ENCODE peak calls at places on chromosomes 1 and 21, in nine cellular contexts. N, G, T, K, J, X, A, Z and F are unnamed samples.

GRCh38 chr1:101996830-101997485 is at the start of gene OLFM3:
- DNase-seq in G (peak), N (no peak), T (no peak), J (peak), Z (peak), X (no peak), A (no peak), K (no peak), F (no peak)

GRCh38 chr21:46189213-46189958 is 5.1 kb upstream of the SPATC1L start:
- DNase-seq in Z (peak), K (no peak), X (no peak), G (no peak), T (no peak), A (no peak), J (peak), N (no peak), F (peak)

GRCh38 chr1:231165371-231165770 is 3.5 kb downstream of the TRIM67 start:
- DNase-seq in J (no peak), X (no peak), N (no peak), K (no peak), Z (no peak), G (no peak), A (no peak), T (no peak), F (peak)

GRCh38 chr21:44375686-44376320 is 22.4 kb downstream of the TRPM2 start:
- DNase-seq in N (no peak), A (no peak), T (no peak), K (peak), J (no peak), X (no peak), Z (no peak), G (no peak), F (no peak)

GRCh38 chr1:72178266-72178665 is 104.1 kb downstream of the NEGR1 start:
- DNase-seq in X (no peak), T (no peak), A (no peak), N (no peak), G (no peak), K (no peak), J (no peak), Z (no peak), F (peak)

GRCh38 chr21:44996983-44997936 is 57.4 kb downstream of the SLX9 start:
- DNase-seq in A (no peak), T (no peak), N (no peak), K (no peak), X (no peak), J (peak), G (no peak), Z (no peak), F (no peak)

GRCh38 chr1:62180649-62181048 is 14.0 kb upstream of the L1TD1 start:
- DNase-seq in A (no peak), J (no peak), G (no peak), Z (no peak), X (no peak), K (no peak), T (no peak), N (no peak), F (no peak)

GRCh38 chr21:35222541-35222941 is 173.4 kb upstream of the RUNX1 start:
- DNase-seq in A (no peak), T (no peak), G (peak), N (no peak), Z (peak), X (no peak), K (no peak), J (no peak), F (no peak)

GRCh38 chr1:43367026-43367903 is 546 bp downstream of the ELOVL1 start:
- DNase-seq in Z (peak), K (no peak), J (peak), X (no peak), T (no peak), G (peak), N (no peak), A (no peak), F (no peak)

GRCh38 chr1:201399352-201400126 is 415 bp upstream of the LAD1 start:
- DNase-seq in X (no peak), N (no peak), A (no peak), G (no peak), T (no peak), Z (no peak), K (no peak), J (peak), F (no peak)

GRCh38 chr1:58456470-58456869 is 90.1 kb downstream of the OMA1 start:
- DNase-seq in Z (no peak), K (no peak), J (no peak), N (no peak), G (no peak), X (no peak), A (no peak), T (no peak), F (no peak)

GRCh38 chr21:35226302-35226701 is 177.2 kb upstream of the RUNX1 start:
- DNase-seq in N (no peak), J (no peak), X (no peak), G (no peak), T (no peak), A (no peak), K (no peak), Z (peak), F (peak)

GRCh38 chr1:166814611-166815010 is 24.7 kb upstream of the POGK start:
- DNase-seq in K (no peak), X (no peak), J (no peak), Z (no peak), N (no peak), T (no peak), G (no peak), A (no peak), F (no peak)

GRCh38 chr1:7539772-7540175 is 231.3 kb upstream of the VAMP3 start:
- DNase-seq in A (no peak), K (no peak), T (no peak), Z (peak), N (no peak), J (peak), X (no peak), G (peak), F (no peak)

GRCh38 chr1:63463248-63463647 is 59.8 kb downstream of the ITGB3BP start:
- DNase-seq in J (no peak), G (no peak), A (no peak), K (no peak), T (no peak), N (no peak), X (no peak), Z (peak), F (peak)

GRCh38 chr1:246083416-246083815 is 423.7 kb downstream of the SMYD3 start:
- DNase-seq in X (no peak), Z (no peak), G (no peak), N (no peak), K (no peak), T (no peak), A (no peak), J (no peak), F (no peak)

GRCh38 chr1:195899762-195900352 is 708.4 kb downstream of the KCNT2 start:
- DNase-seq in X (no peak), N (no peak), J (no peak), G (no peak), Z (no peak), K (no peak), T (no peak), A (no peak), F (peak)

GRCh38 chr1:184883304-184883815 is 90.9 kb downstream of the NIBAN1 start:
- DNase-seq in G (no peak), Z (no peak), X (no peak), A (no peak), T (no peak), K (no peak), N (no peak), J (no peak), F (no peak)

GRCh38 chr1:94606471-94606870 is 64.9 kb upstream of the F3 start:
- DNase-seq in K (no peak), X (no peak), N (no peak), A (no peak), Z (no peak), T (no peak), G (no peak), J (no peak), F (no peak)

DNA sequence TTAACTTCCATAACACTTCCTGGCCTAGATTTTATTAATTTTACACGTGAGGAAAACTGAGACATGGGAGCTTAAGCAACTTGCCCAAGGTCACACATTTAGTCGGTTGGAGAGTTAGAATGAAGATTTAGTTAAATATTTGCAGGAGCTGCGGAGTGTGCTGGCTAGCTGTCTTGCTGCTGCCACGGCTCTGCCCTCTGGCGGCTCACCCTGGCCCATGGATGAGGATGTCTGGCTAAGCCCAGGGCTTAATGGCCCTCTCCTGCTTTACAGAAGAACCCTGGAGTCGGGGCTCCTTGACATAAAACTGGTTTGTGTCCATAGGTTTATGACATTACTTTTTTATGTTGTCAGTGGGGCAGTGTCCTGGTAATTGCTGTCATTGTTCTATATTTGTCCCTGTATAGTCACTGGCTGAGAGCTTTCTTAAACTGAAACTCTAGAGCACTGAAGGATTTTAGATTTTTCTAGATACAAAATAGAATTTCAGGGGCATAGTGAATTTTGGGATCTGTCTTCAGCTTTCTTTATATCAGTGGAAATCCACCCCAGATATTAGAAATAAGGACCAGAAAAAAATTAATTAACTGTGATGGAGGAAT is 88.9 kb upstream of the WLS start:
- DNase-seq in Z (peak), A (peak), T (no peak), G (peak), J (peak), X (peak), N (peak), K (peak), F (peak)
- TF ChIP-seq CTCF in Z (peak), A (peak), T (peak), G (peak), J (peak), X (peak), N (peak), K (peak), F (peak)

DNA sequence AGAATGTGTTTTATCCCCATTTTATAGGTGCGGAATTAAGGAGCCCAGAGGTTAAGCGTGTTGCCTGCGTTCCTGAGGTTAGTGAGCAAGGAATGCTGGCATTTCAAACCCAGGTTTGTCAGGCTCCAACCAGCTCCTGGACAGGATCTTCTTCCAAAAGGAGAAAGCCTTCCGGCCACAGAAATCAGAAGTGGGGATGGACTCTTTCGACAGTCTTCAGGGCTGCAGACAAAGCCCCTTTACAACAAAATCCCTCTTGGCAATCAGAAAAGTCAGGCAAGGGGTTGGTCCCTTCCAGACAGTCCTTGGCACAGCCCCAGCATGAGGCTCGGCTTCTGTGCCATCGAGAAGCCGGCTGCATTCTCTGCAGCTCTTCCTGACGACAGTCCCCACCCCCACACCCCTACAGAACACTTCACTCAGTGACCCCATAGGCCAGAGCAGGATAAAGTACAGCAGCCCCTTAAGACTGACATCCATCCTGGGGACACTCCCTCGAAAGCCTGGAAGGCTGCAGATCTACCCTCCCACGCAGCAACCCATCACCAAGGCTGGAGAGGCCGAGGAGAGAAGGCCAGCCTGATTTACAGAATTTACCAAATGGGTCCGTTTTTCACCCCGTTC is 82.1 kb downstream of the SSBP3 start:
- DNase-seq in G (no peak), J (no peak), T (no peak), X (peak), A (no peak), Z (no peak), K (no peak), N (no peak), F (peak)
- H3K4me3 ChIP-seq in G (no peak), J (no peak), T (no peak), X (no peak), A (no peak), Z (no peak), K (no peak), N (no peak), F (no peak)

GRCh38 chr1:190126728-190127127 is 350.9 kb downstream of the BRINP3 start:
- DNase-seq in G (no peak), J (no peak), Z (no peak), K (no peak), A (no peak), T (no peak), X (no peak), N (no peak), F (no peak)

GRCh38 chr1:190124068-190124467 is 353.6 kb downstream of the BRINP3 start:
- DNase-seq in T (no peak), X (no peak), K (no peak), J (no peak), Z (no peak), G (no peak), A (no peak), N (no peak), F (no peak)

GRCh38 chr1:190129367-190129766 is 348.3 kb downstream of the BRINP3 start:
- DNase-seq in J (no peak), N (no peak), Z (no peak), A (no peak), X (no peak), T (no peak), G (no peak), K (no peak), F (no peak)
- TF ChIP-seq CTCF in J (no peak), N (no peak), Z (no peak), A (no peak), X (no peak), T (no peak), G (no peak), K (no peak), F (no peak)

GRCh38 chr1:151187205-151187604 is 2.8 kb downstream of the VPS72 start:
- DNase-seq in G (no peak), Z (no peak), T (no peak), J (no peak), K (no peak), A (no peak), N (no peak), X (no peak), F (no peak)
- H3K4me3 ChIP-seq in G (no peak), Z (no peak), T (no peak), J (no peak), K (no peak), A (no peak), N (no peak), X (no peak), F (no peak)

GRCh38 chr1:14784790-14785773 is 186.6 kb downstream of the KAZN start:
- DNase-seq in K (no peak), N (no peak), A (no peak), X (no peak), Z (no peak), G (no peak), J (no peak), T (no peak), F (no peak)

GRCh38 chr1:14781811-14782210 is 183.3 kb downstream of the KAZN start:
- DNase-seq in N (no peak), X (no peak), Z (no peak), J (no peak), T (no peak), K (no peak), A (no peak), G (no peak), F (no peak)

GRCh38 chr1:14783592-14783886 is 185.1 kb downstream of the KAZN start:
- DNase-seq in J (no peak), Z (no peak), T (no peak), G (no peak), K (no peak), N (no peak), A (no peak), X (no peak), F (no peak)

GRCh38 chr1:14780271-14780670 is 181.8 kb downstream of the KAZN start:
- DNase-seq in K (no peak), N (no peak), A (no peak), Z (no peak), X (no peak), T (no peak), J (no peak), G (no peak), F (peak)

GRCh38 chr1:14782741-14783591 is 184.5 kb downstream of the KAZN start:
- DNase-seq in A (no peak), T (no peak), K (no peak), Z (no peak), J (no peak), G (no peak), X (no peak), N (no peak), F (no peak)
- TF ChIP-seq CTCF in A (no peak), T (peak), K (no peak), Z (no peak), J (no peak), G (no peak), X (no peak), N (no peak), F (peak)

GRCh38 chr1:36346741-36347370 is 23.4 kb upstream of the EVA1B start:
- DNase-seq in K (no peak), T (no peak), J (no peak), N (no peak), G (no peak), Z (no peak), X (no peak), A (no peak), F (no peak)
- H3K4me3 ChIP-seq in K (no peak), T (no peak), J (no peak), N (no peak), G (no peak), Z (no peak), X (no peak), A (no peak), F (no peak)

DNA sequence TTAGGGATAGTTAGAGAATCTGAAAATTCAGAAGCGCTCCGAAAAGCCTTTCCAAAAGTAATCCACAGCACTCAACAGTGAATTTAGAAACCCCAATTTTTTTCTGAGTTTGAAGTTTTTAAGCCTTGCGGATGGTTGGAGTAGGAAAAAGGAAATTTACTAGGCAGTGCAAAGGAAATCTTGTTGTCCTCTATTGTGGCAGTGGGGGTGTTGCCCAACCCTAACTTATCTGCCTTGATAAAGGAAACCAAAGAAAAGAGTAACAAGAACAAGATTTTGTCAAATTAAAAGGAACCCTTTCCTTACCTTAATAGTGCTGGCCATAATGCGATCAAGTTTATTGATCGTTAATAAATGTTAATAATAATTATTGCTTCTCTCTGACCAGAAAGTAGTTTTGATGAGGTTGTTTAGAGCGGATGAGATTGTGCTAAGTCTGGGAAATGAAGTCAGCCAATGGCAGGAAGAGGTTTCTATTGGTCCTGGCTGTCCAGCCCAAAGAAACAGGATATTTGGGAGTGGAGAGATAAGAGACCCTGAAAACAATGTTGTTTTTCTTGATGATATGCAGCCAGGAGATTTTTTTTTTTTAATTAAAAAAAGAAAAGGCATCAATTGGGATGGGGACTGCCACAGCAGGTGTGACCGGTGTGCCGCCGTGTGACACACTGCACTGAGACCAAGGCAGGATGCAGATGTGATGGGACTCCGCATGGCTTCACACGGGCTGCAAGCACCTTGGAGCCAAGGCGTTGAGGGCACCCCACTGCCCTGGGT is at the start of gene ERG:
- DNase-seq in A (no peak), K (no peak), N (no peak), J (no peak), Z (peak), X (no peak), G (no peak), T (no peak), F (no peak)
- TF ChIP-seq CTCF in A (no peak), K (no peak), N (no peak), J (no peak), Z (no peak), X (no peak), G (no peak), T (no peak), F (no peak)

GRCh38 chr1:6496360-6496704 is 4.9 kb upstream of the PLEKHG5 start:
- DNase-seq in N (no peak), A (no peak), Z (no peak), J (no peak), K (no peak), G (no peak), T (no peak), X (no peak), F (no peak)
- H3K4me3 ChIP-seq in N (peak), A (peak), Z (peak), J (no peak), K (peak), G (no peak), T (peak), X (no peak), F (peak)